ENCODE peak calls at places on chromosome 5, in ten cellular contexts. One of them, this sample, is unnamed.

GRCh38 chr5:155150012-155150411 is 136.5 kb downstream of the KIF4B start:
- DNase-seq in globus pallidus: no peak
- DNase-seq in CD8-positive, alpha-beta T cell: no peak
- DNase-seq in AG08396: no peak
- DNase-seq in HTR-8/SVneo: no peak
- DNase-seq in cardiac muscle cell: no peak
- DNase-seq in NCI-H2081: no peak
- DNase-seq in GM03348: no peak
- DNase-seq in spleen: no peak
- DNase-seq in activated naive CD4-positive, alpha-beta T cell treated with Interleukin-2 at 50 U/mL for 16 hours: no peak
- DNase-seq in this sample: no peak

GRCh38 chr5:177256296-177256695 is 47.2 kb downstream of the RAB24 start:
- DNase-seq in globus pallidus: no peak
- DNase-seq in CD8-positive, alpha-beta T cell: no peak
- DNase-seq in AG08396: no peak
- DNase-seq in HTR-8/SVneo: no peak
- DNase-seq in cardiac muscle cell: no peak
- DNase-seq in NCI-H2081: no peak
- DNase-seq in GM03348: no peak
- DNase-seq in spleen: no peak
- DNase-seq in activated naive CD4-positive, alpha-beta T cell treated with Interleukin-2 at 50 U/mL for 16 hours: no peak
- DNase-seq in this sample: no peak

GRCh38 chr5:161342886-161343285 is 203.6 kb downstream of the GABRB2 start:
- DNase-seq in globus pallidus: no peak
- DNase-seq in CD8-positive, alpha-beta T cell: no peak
- DNase-seq in AG08396: no peak
- DNase-seq in HTR-8/SVneo: no peak
- DNase-seq in cardiac muscle cell: no peak
- DNase-seq in NCI-H2081: no peak
- DNase-seq in GM03348: no peak
- DNase-seq in spleen: no peak
- DNase-seq in activated naive CD4-positive, alpha-beta T cell treated with Interleukin-2 at 50 U/mL for 16 hours: no peak
- DNase-seq in this sample: no peak

GRCh38 chr5:149488645-149489306 is 62.5 kb downstream of the CSNK1A1 start:
- DNase-seq in globus pallidus: no peak
- DNase-seq in CD8-positive, alpha-beta T cell: no peak
- DNase-seq in AG08396: no peak
- DNase-seq in HTR-8/SVneo: no peak
- DNase-seq in cardiac muscle cell: no peak
- DNase-seq in NCI-H2081: no peak
- DNase-seq in GM03348: no peak
- DNase-seq in spleen: no peak
- DNase-seq in activated naive CD4-positive, alpha-beta T cell treated with Interleukin-2 at 50 U/mL for 16 hours: no peak
- DNase-seq in this sample: no peak

GRCh38 chr5:39080597-39081204 is 6.5 kb upstream of the RICTOR start:
- DNase-seq in globus pallidus: peak; percentile 78
- DNase-seq in CD8-positive, alpha-beta T cell: peak; percentile 15
- DNase-seq in AG08396: peak; percentile 54
- DNase-seq in HTR-8/SVneo: peak; percentile 56
- DNase-seq in cardiac muscle cell: peak; percentile 87
- DNase-seq in NCI-H2081: peak; percentile 75
- DNase-seq in GM03348: peak; percentile 73
- DNase-seq in spleen: no peak
- DNase-seq in activated naive CD4-positive, alpha-beta T cell treated with Interleukin-2 at 50 U/mL for 16 hours: peak; percentile 13
- DNase-seq in this sample: peak; percentile 76

GRCh38 chr5:71563161-71563560 is 24.0 kb upstream of the MCCC2 start:
- DNase-seq in globus pallidus: no peak
- DNase-seq in CD8-positive, alpha-beta T cell: no peak
- DNase-seq in AG08396: no peak
- DNase-seq in HTR-8/SVneo: no peak
- DNase-seq in cardiac muscle cell: no peak
- DNase-seq in NCI-H2081: no peak
- DNase-seq in GM03348: no peak
- DNase-seq in spleen: no peak
- DNase-seq in activated naive CD4-positive, alpha-beta T cell treated with Interleukin-2 at 50 U/mL for 16 hours: no peak
- DNase-seq in this sample: no peak

GRCh38 chr5:107303581-107303980 is 367.2 kb downstream of the EFNA5 start:
- DNase-seq in globus pallidus: no peak
- DNase-seq in CD8-positive, alpha-beta T cell: no peak
- DNase-seq in AG08396: no peak
- DNase-seq in HTR-8/SVneo: no peak
- DNase-seq in cardiac muscle cell: no peak
- DNase-seq in NCI-H2081: no peak
- DNase-seq in GM03348: no peak
- DNase-seq in spleen: no peak
- DNase-seq in activated naive CD4-positive, alpha-beta T cell treated with Interleukin-2 at 50 U/mL for 16 hours: no peak
- DNase-seq in this sample: no peak

GRCh38 chr5:38752622-38753021 is 93.2 kb upstream of the OSMR start:
- DNase-seq in globus pallidus: no peak
- DNase-seq in CD8-positive, alpha-beta T cell: no peak
- DNase-seq in AG08396: no peak
- DNase-seq in HTR-8/SVneo: no peak
- DNase-seq in cardiac muscle cell: no peak
- DNase-seq in NCI-H2081: no peak
- DNase-seq in GM03348: peak; percentile 35
- DNase-seq in spleen: no peak
- DNase-seq in activated naive CD4-positive, alpha-beta T cell treated with Interleukin-2 at 50 U/mL for 16 hours: no peak
- DNase-seq in this sample: no peak

GRCh38 chr5:87393331-87393730 is 19.4 kb downstream of the CCNH start:
- DNase-seq in globus pallidus: no peak
- DNase-seq in CD8-positive, alpha-beta T cell: no peak
- DNase-seq in AG08396: peak; percentile 10
- DNase-seq in HTR-8/SVneo: peak; percentile 35
- DNase-seq in cardiac muscle cell: peak; percentile 79
- DNase-seq in NCI-H2081: no peak
- DNase-seq in GM03348: peak; percentile 43
- DNase-seq in spleen: no peak
- DNase-seq in activated naive CD4-positive, alpha-beta T cell treated with Interleukin-2 at 50 U/mL for 16 hours: no peak
- DNase-seq in this sample: no peak

GRCh38 chr5:93092349-93093105 is 488.5 kb downstream of the NR2F1-AS1 start:
- DNase-seq in globus pallidus: no peak
- DNase-seq in CD8-positive, alpha-beta T cell: no peak
- DNase-seq in AG08396: peak; percentile 9
- DNase-seq in HTR-8/SVneo: no peak
- DNase-seq in cardiac muscle cell: peak; percentile 75
- DNase-seq in NCI-H2081: no peak
- DNase-seq in GM03348: peak; percentile 18
- DNase-seq in spleen: no peak
- DNase-seq in activated naive CD4-positive, alpha-beta T cell treated with Interleukin-2 at 50 U/mL for 16 hours: no peak
- DNase-seq in this sample: no peak

GRCh38 chr5:33321026-33321425 is 119.7 kb upstream of the TARS1 start:
- DNase-seq in globus pallidus: no peak
- DNase-seq in CD8-positive, alpha-beta T cell: no peak
- DNase-seq in AG08396: peak; percentile 76
- DNase-seq in HTR-8/SVneo: peak; percentile 74
- DNase-seq in cardiac muscle cell: peak; percentile 98
- DNase-seq in NCI-H2081: no peak
- DNase-seq in GM03348: peak; percentile 81
- DNase-seq in spleen: no peak
- DNase-seq in activated naive CD4-positive, alpha-beta T cell treated with Interleukin-2 at 50 U/mL for 16 hours: no peak
- DNase-seq in this sample: peak; percentile 16

GRCh38 chr5:181188700-181189362 is 16.2 kb downstream of the TRIM7 start:
- DNase-seq in globus pallidus: peak; percentile 82
- DNase-seq in CD8-positive, alpha-beta T cell: peak; percentile 70
- DNase-seq in AG08396: no peak
- DNase-seq in HTR-8/SVneo: no peak
- DNase-seq in cardiac muscle cell: peak; percentile 79
- DNase-seq in NCI-H2081: no peak
- DNase-seq in GM03348: peak; percentile 44
- DNase-seq in spleen: peak; percentile 86
- DNase-seq in activated naive CD4-positive, alpha-beta T cell treated with Interleukin-2 at 50 U/mL for 16 hours: peak; percentile 81
- DNase-seq in this sample: peak; percentile 86

GRCh38 chr5:171386006-171386671 is 1.5 kb upstream of the NPM1 start:
- DNase-seq in globus pallidus: no peak
- DNase-seq in CD8-positive, alpha-beta T cell: no peak
- DNase-seq in AG08396: no peak
- DNase-seq in HTR-8/SVneo: no peak
- DNase-seq in cardiac muscle cell: no peak
- DNase-seq in NCI-H2081: no peak
- DNase-seq in GM03348: no peak
- DNase-seq in spleen: peak; percentile 77
- DNase-seq in activated naive CD4-positive, alpha-beta T cell treated with Interleukin-2 at 50 U/mL for 16 hours: no peak
- DNase-seq in this sample: no peak

GRCh38 chr5:54610197-54610898 is 92.8 kb downstream of the SNX18 start:
- DNase-seq in globus pallidus: no peak
- DNase-seq in CD8-positive, alpha-beta T cell: peak; percentile 8
- DNase-seq in AG08396: no peak
- DNase-seq in HTR-8/SVneo: no peak
- DNase-seq in cardiac muscle cell: peak; percentile 59
- DNase-seq in NCI-H2081: no peak
- DNase-seq in GM03348: peak; percentile 58
- DNase-seq in spleen: peak; percentile 79
- DNase-seq in activated naive CD4-positive, alpha-beta T cell treated with Interleukin-2 at 50 U/mL for 16 hours: peak; percentile 12
- DNase-seq in this sample: no peak

GRCh38 chr5:761854-762685 is 22.5 kb downstream of the ZDHHC11B start:
- DNase-seq in globus pallidus: peak; percentile 83
- DNase-seq in CD8-positive, alpha-beta T cell: no peak
- DNase-seq in AG08396: no peak
- DNase-seq in HTR-8/SVneo: no peak
- DNase-seq in cardiac muscle cell: no peak
- DNase-seq in NCI-H2081: no peak
- DNase-seq in GM03348: peak; percentile 7
- DNase-seq in spleen: peak; percentile 54
- DNase-seq in activated naive CD4-positive, alpha-beta T cell treated with Interleukin-2 at 50 U/mL for 16 hours: no peak
- DNase-seq in this sample: peak; percentile 13

GRCh38 chr5:38424237-38425080 is 132.0 kb downstream of the LIFR start:
- DNase-seq in globus pallidus: no peak
- DNase-seq in CD8-positive, alpha-beta T cell: no peak
- DNase-seq in AG08396: no peak
- DNase-seq in HTR-8/SVneo: no peak
- DNase-seq in cardiac muscle cell: no peak
- DNase-seq in NCI-H2081: peak; percentile 32
- DNase-seq in GM03348: no peak
- DNase-seq in spleen: no peak
- DNase-seq in activated naive CD4-positive, alpha-beta T cell treated with Interleukin-2 at 50 U/mL for 16 hours: no peak
- DNase-seq in this sample: no peak

GRCh38 chr5:95812100-95812472 is 10.4 kb downstream of the GLRX start:
- DNase-seq in globus pallidus: no peak
- DNase-seq in CD8-positive, alpha-beta T cell: no peak
- DNase-seq in AG08396: peak; percentile 33
- DNase-seq in HTR-8/SVneo: no peak
- DNase-seq in cardiac muscle cell: peak; percentile 62
- DNase-seq in NCI-H2081: no peak
- DNase-seq in GM03348: no peak
- DNase-seq in spleen: no peak
- DNase-seq in activated naive CD4-positive, alpha-beta T cell treated with Interleukin-2 at 50 U/mL for 16 hours: peak; percentile 28
- DNase-seq in this sample: peak; percentile 58

GRCh38 chr5:163718256-163718655 is 212.8 kb downstream of the MAT2B start:
- DNase-seq in globus pallidus: no peak
- DNase-seq in CD8-positive, alpha-beta T cell: no peak
- DNase-seq in AG08396: no peak
- DNase-seq in HTR-8/SVneo: no peak
- DNase-seq in cardiac muscle cell: no peak
- DNase-seq in NCI-H2081: no peak
- DNase-seq in GM03348: no peak
- DNase-seq in spleen: no peak
- DNase-seq in activated naive CD4-positive, alpha-beta T cell treated with Interleukin-2 at 50 U/mL for 16 hours: no peak
- DNase-seq in this sample: no peak

GRCh38 chr5:1701884-1702283 is 97.8 kb downstream of the MRPL36 start:
- DNase-seq in globus pallidus: no peak
- DNase-seq in CD8-positive, alpha-beta T cell: no peak
- DNase-seq in AG08396: no peak
- DNase-seq in HTR-8/SVneo: no peak
- DNase-seq in cardiac muscle cell: no peak
- DNase-seq in NCI-H2081: no peak
- DNase-seq in GM03348: no peak
- DNase-seq in spleen: no peak
- DNase-seq in activated naive CD4-positive, alpha-beta T cell treated with Interleukin-2 at 50 U/mL for 16 hours: no peak
- DNase-seq in this sample: no peak

GRCh38 chr5:57174850-57175525 is 1.1 kb downstream of the GPBP1 start:
- DNase-seq in globus pallidus: peak; percentile 38
- DNase-seq in CD8-positive, alpha-beta T cell: no peak
- DNase-seq in AG08396: no peak
- DNase-seq in HTR-8/SVneo: no peak
- DNase-seq in cardiac muscle cell: no peak
- DNase-seq in NCI-H2081: no peak
- DNase-seq in GM03348: no peak
- DNase-seq in spleen: no peak
- DNase-seq in activated naive CD4-positive, alpha-beta T cell treated with Interleukin-2 at 50 U/mL for 16 hours: no peak
- DNase-seq in this sample: peak; percentile 19

GRCh38 chr5:72951850-72952468 is 3.9 kb upstream of the FCHO2 start:
- DNase-seq in globus pallidus: no peak
- DNase-seq in CD8-positive, alpha-beta T cell: no peak
- DNase-seq in AG08396: peak; percentile 68
- DNase-seq in HTR-8/SVneo: peak; percentile 36
- DNase-seq in cardiac muscle cell: peak; percentile 63
- DNase-seq in NCI-H2081: no peak
- DNase-seq in GM03348: peak; percentile 79
- DNase-seq in spleen: no peak
- DNase-seq in activated naive CD4-positive, alpha-beta T cell treated with Interleukin-2 at 50 U/mL for 16 hours: no peak
- DNase-seq in this sample: no peak

GRCh38 chr5:141681695-141682641 is at the start of gene ARAP3:
- DNase-seq in globus pallidus: peak; percentile 38
- DNase-seq in CD8-positive, alpha-beta T cell: peak; percentile 38
- DNase-seq in AG08396: peak; percentile 93
- DNase-seq in HTR-8/SVneo: peak; percentile 77
- DNase-seq in cardiac muscle cell: peak; percentile 95
- DNase-seq in NCI-H2081: no peak
- DNase-seq in GM03348: peak; percentile 90
- DNase-seq in spleen: peak; percentile 96
- DNase-seq in activated naive CD4-positive, alpha-beta T cell treated with Interleukin-2 at 50 U/mL for 16 hours: peak; percentile 51
- DNase-seq in this sample: peak; percentile 92

GRCh38 chr5:2432070-2432920 is 319.2 kb downstream of the IRX2 start:
- DNase-seq in globus pallidus: no peak
- DNase-seq in CD8-positive, alpha-beta T cell: no peak
- DNase-seq in AG08396: no peak
- DNase-seq in HTR-8/SVneo: no peak
- DNase-seq in cardiac muscle cell: no peak
- DNase-seq in NCI-H2081: no peak
- DNase-seq in GM03348: no peak
- DNase-seq in spleen: no peak
- DNase-seq in activated naive CD4-positive, alpha-beta T cell treated with Interleukin-2 at 50 U/mL for 16 hours: no peak
- DNase-seq in this sample: no peak

GRCh38 chr5:172002310-172002709 is 4.1 kb downstream of the FBXW11 start:
- DNase-seq in globus pallidus: no peak
- DNase-seq in CD8-positive, alpha-beta T cell: no peak
- DNase-seq in AG08396: no peak
- DNase-seq in HTR-8/SVneo: no peak
- DNase-seq in cardiac muscle cell: peak; percentile 17
- DNase-seq in NCI-H2081: peak; percentile 19
- DNase-seq in GM03348: peak; percentile 29
- DNase-seq in spleen: no peak
- DNase-seq in activated naive CD4-positive, alpha-beta T cell treated with Interleukin-2 at 50 U/mL for 16 hours: no peak
- DNase-seq in this sample: no peak

GRCh38 chr5:89064054-89064453 is 181.1 kb upstream of the MEF2C start:
- DNase-seq in globus pallidus: no peak
- DNase-seq in CD8-positive, alpha-beta T cell: no peak
- DNase-seq in AG08396: no peak
- DNase-seq in HTR-8/SVneo: no peak
- DNase-seq in cardiac muscle cell: no peak
- DNase-seq in NCI-H2081: no peak
- DNase-seq in GM03348: no peak
- DNase-seq in spleen: no peak
- DNase-seq in activated naive CD4-positive, alpha-beta T cell treated with Interleukin-2 at 50 U/mL for 16 hours: no peak
- DNase-seq in this sample: no peak

GRCh38 chr5:131974622-131974955 is 29.1 kb upstream of the MEIKIN start:
- DNase-seq in globus pallidus: no peak
- DNase-seq in CD8-positive, alpha-beta T cell: no peak
- DNase-seq in AG08396: no peak
- DNase-seq in HTR-8/SVneo: no peak
- DNase-seq in cardiac muscle cell: no peak
- DNase-seq in NCI-H2081: no peak
- DNase-seq in GM03348: no peak
- DNase-seq in spleen: no peak
- DNase-seq in activated naive CD4-positive, alpha-beta T cell treated with Interleukin-2 at 50 U/mL for 16 hours: no peak
- DNase-seq in this sample: no peak

GRCh38 chr5:176889321-176890280 is 9.5 kb downstream of the HK3 start:
- DNase-seq in globus pallidus: no peak
- DNase-seq in CD8-positive, alpha-beta T cell: no peak
- DNase-seq in AG08396: no peak
- DNase-seq in HTR-8/SVneo: no peak
- DNase-seq in cardiac muscle cell: no peak
- DNase-seq in NCI-H2081: no peak
- DNase-seq in GM03348: no peak
- DNase-seq in spleen: no peak
- DNase-seq in activated naive CD4-positive, alpha-beta T cell treated with Interleukin-2 at 50 U/mL for 16 hours: no peak
- DNase-seq in this sample: no peak

GRCh38 chr5:25190521-25191000 is 545.8 kb upstream of the CDH10 start:
- DNase-seq in globus pallidus: no peak
- DNase-seq in CD8-positive, alpha-beta T cell: no peak
- DNase-seq in AG08396: no peak
- DNase-seq in HTR-8/SVneo: no peak
- DNase-seq in cardiac muscle cell: no peak
- DNase-seq in NCI-H2081: no peak
- DNase-seq in GM03348: no peak
- DNase-seq in spleen: no peak
- DNase-seq in activated naive CD4-positive, alpha-beta T cell treated with Interleukin-2 at 50 U/mL for 16 hours: no peak
- DNase-seq in this sample: no peak

This sample was measured in hepatocyte.